ENCODE peak calls at places on chromosomes 11 and 22, in ten cellular contexts. C, S, A, Y, L, X, K, R, J and Z are unnamed samples.
A peak's percentile ranks its signal among the peaks of the same experiment; 100 is the strongest.

GRCh38 chr11:131897247-131897646 is 526.8 kb downstream of the NTM start:
- DNase-seq in K (no peak), S (no peak), Y (no peak), X (peak; percentile 48), L (no peak), R (no peak), J (no peak), C (no peak), A (no peak), Z (no peak)

GRCh38 chr11:75265851-75266531 is 25.4 kb downstream of the TPBGL start:
- DNase-seq in L (no peak), J (no peak), C (no peak), X (no peak), Y (no peak), K (peak; percentile 3), R (no peak), S (no peak), A (no peak), Z (no peak)

GRCh38 chr11:868394-868793 is 25.7 kb downstream of the TSPAN4 start:
- DNase-seq in L (no peak), J (no peak), S (no peak), X (no peak), R (no peak), A (no peak), K (peak; percentile 73), C (no peak), Y (no peak), Z (no peak)

GRCh38 chr11:120747801-120748484 is 236.4 kb downstream of the GRIK4 start:
- DNase-seq in J (no peak), K (no peak), X (no peak), S (no peak), L (no peak), A (no peak), Y (no peak), C (no peak), R (no peak), Z (no peak)

GRCh38 chr22:26169312-26170111 is at the start of gene SEZ6L:
- DNase-seq in L (no peak), R (no peak), S (peak; percentile 9), J (no peak), Y (no peak), C (no peak), K (no peak), X (peak; percentile 39), A (no peak), Z (no peak)

GRCh38 chr11:58938398-58938797 is 890 bp upstream of the GLYATL1 start:
- DNase-seq in L (no peak), Y (no peak), K (no peak), R (no peak), X (no peak), A (no peak), S (no peak), C (no peak), J (no peak), Z (no peak)

GRCh38 chr11:108817971-108818370 is 153.1 kb downstream of the DDX10 start:
- DNase-seq in S (no peak), C (no peak), L (no peak), R (no peak), A (no peak), J (no peak), K (peak; percentile 16), X (no peak), Y (no peak), Z (no peak)

GRCh38 chr11:103737791-103738190 is 298.6 kb upstream of the DDI1 start:
- DNase-seq in R (no peak), K (no peak), Y (no peak), X (no peak), A (no peak), J (no peak), S (no peak), C (no peak), L (peak; percentile 19), Z (no peak)

GRCh38 chr11:65448418-65449196 is 26.0 kb downstream of the NEAT1 start:
- DNase-seq in C (no peak), L (peak; percentile 71), K (no peak), A (no peak), R (peak; percentile 65), S (peak; percentile 44), Y (peak; percentile 94), X (no peak), J (no peak), Z (no peak)